ENCODE peak calls at places on chromosomes 3 and 15, in seven cellular contexts. L is activated T-helper 1 cell treated with anti-CD3 and anti-CD28 coated beads, Interleukin-12 subunit alpha, Interleukin-12 subunit beta, Interleukin-2, Interleukin-4 antibody, amounts not matched to agents 30 ng/mL and 10 ng/mL and 1 ng/mL, durations not matched to agents 14 hours and 24 hours and 36 hours; V is activated naive CD8-positive, alpha-beta T cell treated with anti-CD3 and anti-CD28 coated beads, Interleukin-2, amount 50 U/mL, for 24 hours; E is adrenal gland; S is posterior cingulate gyrus; X is cardiac fibroblast; J is adipocyte. A is an unnamed sample.

GRCh38 chr3:37290551-37290950 is 116.2 kb upstream of the LRRFIP2 start:
- DNase-seq in L (no peak), V (no peak), E (no peak), S (no peak), X (peak), J (peak), A (no peak)

GRCh38 chr15:83283813-83284562 is 476 bp downstream of the BNC1 start:
- DNase-seq in L (no peak), V (no peak), E (no peak), S (no peak), X (no peak), J (peak), A (no peak)

GRCh38 chr3:50652709-50653108 is 22.0 kb upstream of the DOCK3 start:
- DNase-seq in L (no peak), V (peak), E (peak), S (peak), X (peak), J (no peak), A (no peak)

GRCh38 chr3:129530331-129530761 is 1.9 kb downstream of the RHO start:
- DNase-seq in L (no peak), V (no peak), E (no peak), S (no peak), X (peak), J (peak), A (no peak)

GRCh38 chr3:176293277-176293676 is 904.0 kb downstream of the TBL1XR1 start:
- DNase-seq in L (no peak), V (no peak), E (no peak), S (no peak), X (no peak), J (no peak), A (no peak)

GRCh38 chr3:130699765-130700164 is 46.9 kb downstream of the PIK3R4 start:
- DNase-seq in L (no peak), V (no peak), E (no peak), S (no peak), X (peak), J (no peak), A (no peak)

GRCh38 chr3:111392911-111393351 is 149.1 kb upstream of the CD96 start:
- DNase-seq in L (peak), V (peak), E (no peak), S (no peak), X (no peak), J (no peak), A (no peak)

GRCh38 chr3:128505771-128506170 is 12.8 kb upstream of the GATA2 start:
- DNase-seq in L (no peak), V (no peak), E (no peak), S (no peak), X (no peak), J (no peak), A (no peak)

GRCh38 chr15:96247631-96248305 is 82.7 kb upstream of the NR2F2 start:
- DNase-seq in L (no peak), V (no peak), E (no peak), S (no peak), X (peak), J (peak), A (no peak)

GRCh38 chr3:13550791-13551360 is 2.0 kb downstream of the FBLN2 start:
- DNase-seq in L (no peak), V (no peak), E (no peak), S (no peak), X (no peak), J (no peak), A (no peak)

GRCh38 chr3:152738656-152739055 is 96.3 kb upstream of the P2RY1 start:
- DNase-seq in L (no peak), V (no peak), E (no peak), S (no peak), X (peak), J (peak), A (no peak)

GRCh38 chr3:72889310-72890165 is 1.7 kb downstream of the GXYLT2 start:
- DNase-seq in L (no peak), V (no peak), E (no peak), S (no peak), X (no peak), J (no peak), A (no peak)

GRCh38 chr3:86774082-86774691 is 216.8 kb downstream of the VGLL3 start:
- DNase-seq in L (no peak), V (no peak), E (no peak), S (no peak), X (peak), J (peak), A (no peak)

GRCh38 chr3:104907507-104907906 is 459.2 kb upstream of the ALCAM start:
- DNase-seq in L (no peak), V (no peak), E (no peak), S (no peak), X (peak), J (peak), A (no peak)

GRCh38 chr3:184937611-184938010 is 125.6 kb downstream of the VPS8 start:
- DNase-seq in L (no peak), V (no peak), E (no peak), S (no peak), X (no peak), J (no peak), A (no peak)

GRCh38 chr3:49880581-49881328 is 11.0 kb upstream of the CAMKV start:
- DNase-seq in L (no peak), V (no peak), E (no peak), S (no peak), X (no peak), J (no peak), A (no peak)

GRCh38 chr15:81235781-81236507 is 39.3 kb downstream of the IL16 start:
- DNase-seq in L (no peak), V (peak), E (no peak), S (peak), X (peak), J (peak), A (no peak)

GRCh38 chr3:46489875-46490274 is 7.9 kb upstream of the RTP3 start:
- DNase-seq in L (no peak), V (no peak), E (no peak), S (no peak), X (no peak), J (peak), A (no peak)

GRCh38 chr3:127395663-127396320 is 107.9 kb upstream of the PRR20G start:
- DNase-seq in L (no peak), V (no peak), E (no peak), S (no peak), X (no peak), J (no peak), A (no peak)

GRCh38 chr15:56017920-56018319 is 24.5 kb upstream of the NEDD4 start:
- DNase-seq in L (no peak), V (no peak), E (no peak), S (no peak), X (no peak), J (peak), A (no peak)

GRCh38 chr3:101042996-101043686 is 49.9 kb upstream of the ABI3BP start:
- DNase-seq in L (no peak), V (no peak), E (no peak), S (no peak), X (peak), J (peak), A (no peak)

GRCh38 chr3:76369170-76369569 is 583.8 kb upstream of the ZNF717 start:
- DNase-seq in L (no peak), V (no peak), E (no peak), S (no peak), X (no peak), J (peak), A (no peak)

GRCh38 chr3:140467916-140468315 is 209.9 kb upstream of the TRIM42 start:
- DNase-seq in L (no peak), V (no peak), E (no peak), S (no peak), X (no peak), J (peak), A (no peak)

GRCh38 chr3:57048052-57048671 is 12.3 kb upstream of the SPATA12 start:
- DNase-seq in L (no peak), V (no peak), E (peak), S (peak), X (peak), J (peak), A (no peak)

GRCh38 chr3:144429719-144430121 is 458.1 kb downstream of the DIPK2A start:
- DNase-seq in L (no peak), V (no peak), E (no peak), S (no peak), X (no peak), J (no peak), A (no peak)

GRCh38 chr3:196202516-196202970 is 8.7 kb downstream of the ZDHHC19 start:
- DNase-seq in L (no peak), V (no peak), E (no peak), S (no peak), X (peak), J (peak), A (peak)

GRCh38 chr3:104168386-104168785 is 1198.3 kb upstream of the ALCAM start:
- DNase-seq in L (no peak), V (no peak), E (no peak), S (no peak), X (no peak), J (no peak), A (no peak)

GRCh38 chr3:67458406-67458805 is 196.0 kb downstream of the SUCLG2 start:
- DNase-seq in L (no peak), V (no peak), E (no peak), S (no peak), X (no peak), J (peak), A (no peak)

GRCh38 chr3:172953576-172953975 is 187.5 kb downstream of the SPATA16 start:
- DNase-seq in L (no peak), V (no peak), E (no peak), S (no peak), X (no peak), J (no peak), A (no peak)

GRCh38 chr3:47162695-47163022 is 1.3 kb downstream of the SETD2 start:
- DNase-seq in L (no peak), V (no peak), E (no peak), S (no peak), X (no peak), J (peak), A (no peak)

GRCh38 chr15:98769867-98770266 is 121.5 kb downstream of the IGF1R start:
- DNase-seq in L (no peak), V (no peak), E (no peak), S (no peak), X (no peak), J (no peak), A (no peak)

GRCh38 chr3:67655364-67656121 is 1.1 kb upstream of the SUCLG2 start:
- DNase-seq in L (peak), V (peak), E (peak), S (no peak), X (no peak), J (no peak), A (no peak)

GRCh38 chr15:83282859-83283812 is 1.3 kb downstream of the BNC1 start:
- DNase-seq in L (no peak), V (peak), E (no peak), S (no peak), X (peak), J (peak), A (no peak)

GRCh38 chr15:98568382-98569017 is 79.8 kb upstream of the IGF1R start:
- DNase-seq in L (no peak), V (no peak), E (no peak), S (no peak), X (peak), J (peak), A (no peak)

GRCh38 chr3:52070724-52071621 is 14.6 kb upstream of the DUSP7 start:
- DNase-seq in L (no peak), V (no peak), E (peak), S (no peak), X (no peak), J (no peak), A (no peak)

GRCh38 chr3:140588558-140588957 is 89.3 kb upstream of the TRIM42 start:
- DNase-seq in L (no peak), V (no peak), E (no peak), S (no peak), X (no peak), J (peak), A (no peak)

GRCh38 chr15:28098766-28099554 is at the start of gene OCA2:
- DNase-seq in L (peak), V (peak), E (peak), S (peak), X (peak), J (peak), A (no peak)

GRCh38 chr3:187987919-187988318 is 166.0 kb upstream of the LPP start:
- DNase-seq in L (peak), V (peak), E (no peak), S (no peak), X (no peak), J (no peak), A (no peak)

GRCh38 chr3:105866656-105867653 is 1.9 kb downstream of the CBLB start:
- DNase-seq in L (no peak), V (peak), E (no peak), S (no peak), X (peak), J (peak), A (peak)